ENCODE peak calls at places on chromosome 5, in six cellular contexts. F, J, X, Q, G and Y are unnamed samples.

GRCh38 chr5:174371600-174372094 is 326.1 kb downstream of the NSG2 start:
- DNase-seq in F (no peak), J (no peak), X (peak), Q (no peak), G (peak), Y (peak)

GRCh38 chr5:105924366-105924765 is 1746.4 kb downstream of the EFNA5 start:
- DNase-seq in F (peak), J (no peak), X (peak), Q (no peak), G (peak), Y (peak)

GRCh38 chr5:141674747-141675146 is 7.3 kb downstream of the ARAP3 start:
- DNase-seq in F (no peak), J (no peak), X (no peak), Q (peak), G (no peak), Y (no peak)

GRCh38 chr5:148386041-148386440 is 2.3 kb downstream of the FBXO38 start:
- DNase-seq in F (no peak), J (no peak), X (no peak), Q (no peak), G (no peak), Y (no peak)

GRCh38 chr5:107954254-107954653 is 283.5 kb upstream of the EFNA5 start:
- DNase-seq in F (no peak), J (no peak), X (no peak), Q (no peak), G (no peak), Y (no peak)

GRCh38 chr5:133977858-133978257 is 9.4 kb upstream of the C5orf15 start:
- DNase-seq in F (peak), J (no peak), X (peak), Q (no peak), G (peak), Y (peak)

GRCh38 chr5:179749857-179750508 is 17.4 kb downstream of the MAML1 start:
- DNase-seq in F (no peak), J (no peak), X (no peak), Q (no peak), G (no peak), Y (no peak)

GRCh38 chr5:180217797-180218196 is 8.8 kb upstream of the RASGEF1C start:
- DNase-seq in F (no peak), J (no peak), X (no peak), Q (no peak), G (no peak), Y (no peak)

GRCh38 chr5:168151041-168151440 is 140.4 kb upstream of the WWC1 start:
- DNase-seq in F (no peak), J (no peak), X (no peak), Q (no peak), G (no peak), Y (no peak)

GRCh38 chr5:168155585-168155984 is 135.9 kb upstream of the WWC1 start:
- DNase-seq in F (no peak), J (no peak), X (no peak), Q (no peak), G (no peak), Y (no peak)

GRCh38 chr5:168153263-168153930 is 138.0 kb upstream of the WWC1 start:
- DNase-seq in F (no peak), J (no peak), X (no peak), Q (no peak), G (no peak), Y (no peak)

GRCh38 chr5:168157141-168157540 is 134.3 kb upstream of the WWC1 start:
- DNase-seq in F (no peak), J (no peak), X (no peak), Q (no peak), G (no peak), Y (no peak)

GRCh38 chr5:168152660-168153059 is 138.8 kb upstream of the WWC1 start:
- DNase-seq in F (no peak), J (no peak), X (no peak), Q (no peak), G (no peak), Y (no peak)
- TF ChIP-seq CTCF in F (no peak), J (no peak), X (no peak), Q (no peak), G (no peak), Y (no peak)

DNA sequence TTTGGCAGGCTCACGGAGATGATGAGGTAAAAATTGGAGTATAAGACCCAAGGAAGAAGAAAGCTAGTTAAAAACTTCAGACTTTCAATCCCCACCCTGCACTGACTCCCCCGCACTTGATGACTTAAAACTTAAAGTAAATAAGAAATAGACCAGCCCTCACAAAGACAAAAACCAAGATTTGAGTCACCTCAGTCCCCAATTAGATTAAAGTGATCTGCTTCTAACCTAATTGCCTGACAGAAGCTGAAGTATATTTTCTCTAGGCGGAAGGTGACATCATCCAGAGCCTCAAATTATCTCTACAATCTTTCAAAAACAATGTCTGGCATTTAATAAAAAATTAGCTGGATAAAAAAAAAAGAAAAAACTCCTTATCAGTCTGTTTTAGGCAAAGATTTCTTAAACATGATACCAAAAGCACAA is 124.1 kb upstream of the PJA2 start:
- DNase-seq in F (no peak), J (no peak), X (peak), Q (no peak), G (peak), Y (peak)
- H3K4me3 ChIP-seq in F (no peak), J (no peak), X (no peak), Q (no peak), G (no peak), Y (no peak)

GRCh38 chr5:170632266-170632984 is 128.6 kb downstream of the KCNIP1 start:
- DNase-seq in F (no peak), J (no peak), X (no peak), Q (no peak), G (no peak), Y (no peak)

GRCh38 chr5:170632985-170633234 is 129.1 kb downstream of the KCNIP1 start:
- DNase-seq in F (no peak), J (no peak), X (no peak), Q (no peak), G (no peak), Y (no peak)

GRCh38 chr5:170630711-170631141 is 126.9 kb downstream of the KCNIP1 start:
- DNase-seq in F (no peak), J (no peak), X (no peak), Q (no peak), G (no peak), Y (no peak)

GRCh38 chr5:170630226-170630625 is 126.4 kb downstream of the KCNIP1 start:
- DNase-seq in F (no peak), J (no peak), X (no peak), Q (no peak), G (no peak), Y (no peak)

DNA sequence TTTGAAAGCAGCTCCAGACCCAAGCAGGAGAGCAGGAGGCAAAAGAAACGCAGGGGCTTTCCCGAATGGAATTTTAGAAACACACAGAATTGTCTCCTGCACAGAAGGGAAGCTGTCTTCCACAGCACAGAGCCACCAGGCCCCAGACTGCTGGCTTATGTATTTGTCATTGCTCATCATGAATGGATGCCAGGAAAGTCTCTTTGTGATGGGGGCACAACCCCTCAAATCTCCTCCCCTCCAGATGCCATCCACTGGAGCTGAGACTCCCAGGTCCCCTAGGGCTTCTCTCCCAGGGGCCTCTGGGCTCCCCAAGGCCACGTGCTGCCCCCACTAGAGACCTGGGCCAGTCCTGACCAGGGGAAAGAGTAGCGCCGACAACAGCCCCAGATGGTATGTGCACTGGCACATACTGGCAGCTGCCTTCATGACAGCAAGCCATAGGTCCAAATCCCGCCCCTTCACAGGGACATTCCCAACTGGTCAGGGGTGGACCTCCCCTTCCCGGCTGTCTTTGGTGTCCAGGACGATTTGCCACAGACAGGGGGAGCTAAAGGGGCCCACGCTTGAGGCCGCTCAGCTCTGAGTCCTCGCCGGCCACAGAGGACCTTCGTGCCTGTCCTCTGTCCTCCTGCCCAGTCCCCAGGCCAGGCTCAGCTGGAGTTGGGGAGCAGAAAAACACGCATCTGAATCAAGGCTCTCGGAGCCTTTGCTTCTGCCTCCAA is 127.8 kb downstream of the KCNIP1 start:
- DNase-seq in F (no peak), J (no peak), X (no peak), Q (no peak), G (no peak), Y (no peak)
- TF ChIP-seq CTCF in F (peak), J (no peak), X (peak), Q (no peak), G (no peak), Y (no peak)

DNA sequence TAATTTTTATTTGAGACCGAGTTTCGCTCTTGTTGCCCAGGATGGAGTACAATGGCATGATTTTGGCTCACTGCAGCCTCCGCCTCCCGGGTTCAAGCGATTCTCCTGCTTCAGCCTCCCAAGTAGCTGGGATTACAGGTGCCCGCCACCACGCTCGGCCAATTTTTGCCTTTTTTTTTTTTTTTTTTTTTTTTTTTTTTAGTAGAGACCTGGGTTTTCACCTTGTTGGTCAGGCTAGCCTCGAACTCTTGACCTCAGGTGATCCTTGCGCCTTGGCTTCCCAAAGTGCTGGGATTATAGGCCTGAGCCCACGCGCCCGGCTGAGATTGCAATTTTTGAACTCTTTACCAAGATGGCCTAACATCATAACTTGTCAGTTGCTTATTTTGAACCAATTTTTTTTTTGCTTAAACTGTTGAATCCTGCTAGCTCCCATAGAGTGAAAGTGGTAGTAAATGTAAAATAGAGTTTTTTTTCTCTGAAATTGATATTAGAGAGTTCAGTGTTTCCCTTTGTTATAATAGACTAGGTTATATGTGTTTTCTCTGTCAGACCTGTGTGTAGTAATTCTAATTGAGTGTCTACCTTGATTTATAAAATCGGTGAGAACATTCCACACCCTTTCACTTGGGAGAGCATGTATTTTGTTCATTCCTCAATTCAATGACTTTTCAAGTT is 3.8 kb downstream of the GPBP1 start:
- DNase-seq in F (no peak), J (no peak), X (no peak), Q (no peak), G (no peak), Y (no peak)
- H3K4me3 ChIP-seq in F (no peak), J (peak), X (peak), Q (peak), G (no peak), Y (peak)

GRCh38 chr5:14326035-14326909 is 183.1 kb downstream of the TRIO start:
- DNase-seq in F (no peak), J (peak), X (no peak), Q (no peak), G (no peak), Y (no peak)
- TF ChIP-seq CTCF in F (peak), J (no peak), X (peak), Q (peak), G (peak), Y (peak)

GRCh38 chr5:35851282-35851681 is 5.4 kb upstream of the IL7R start:
- DNase-seq in F (peak), J (peak), X (no peak), Q (no peak), G (no peak), Y (peak)
- H3K4me3 ChIP-seq in F (peak), J (no peak), X (peak), Q (no peak), G (no peak), Y (no peak)